ENCODE peak calls at places on chromosome 3, in four cellular contexts. G is HepG2, K is H1, W is GM12878. Q is an unnamed sample. For H3K36me3, the result is how much of the 10 kb centered on the place peaks cover.

GRCh38 chr3:52495096-52495495 is at the start of gene STAB1:
- DNase-seq in W (no peak), K (no peak), G (no peak), Q (no peak)

GRCh38 chr3:50639055-50639494 is 22.1 kb downstream of the MAPKAPK3 start:
- DNase-seq in W (no peak), G (no peak), K (no peak), Q (no peak)

GRCh38 chr3:192802957-192803899 is 75.9 kb upstream of the FGF12 start:
- DNase-seq in G (peak), W (no peak), K (no peak), Q (peak)

GRCh38 chr3:100957407-100958100 is 35.7 kb downstream of the ABI3BP start:
- DNase-seq in K (no peak), W (no peak), G (no peak), Q (no peak)

GRCh38 chr3:134423153-134423552 is 48.9 kb upstream of the AMOTL2 start:
- DNase-seq in W (no peak), G (no peak), K (no peak), Q (no peak)

GRCh38 chr3:149449799-149450198 is 24.7 kb upstream of the TM4SF4 start:
- DNase-seq in G (no peak), W (no peak), K (no peak), Q (peak)

GRCh38 chr3:42032693-42033349 is 58.3 kb upstream of the TRAK1 start:
- DNase-seq in W (no peak), K (no peak), G (peak), Q (no peak)

GRCh38 chr3:141738636-141739363 is 702 bp downstream of the RNF7 start:
- DNase-seq in W (no peak), K (no peak), G (no peak), Q (no peak)

GRCh38 chr3:30098206-30098605 is 508.2 kb upstream of the TGFBR2 start:
- DNase-seq in K (no peak), G (no peak), W (no peak), Q (no peak)

GRCh38 chr3:153829596-153830170 is 291.5 kb upstream of the ARHGEF26 start:
- DNase-seq in K (no peak), G (no peak), W (no peak), Q (no peak)

GRCh38 chr3:49456417-49456816 is 13.7 kb upstream of the DAG1 start:
- DNase-seq in G (no peak), W (no peak), K (no peak), Q (no peak)

GRCh38 chr3:48863122-48863521 is 15.4 kb upstream of the PRKAR2A start:
- DNase-seq in K (no peak), W (no peak), G (no peak), Q (no peak)

GRCh38 chr3:129827765-129828164 is 65.7 kb downstream of the TMCC1 start:
- DNase-seq in K (no peak), W (peak), G (no peak), Q (no peak)

GRCh38 chr3:41329881-41330280 is 130.6 kb downstream of the CTNNB1 start:
- DNase-seq in G (no peak), W (no peak), K (no peak), Q (no peak)

GRCh38 chr3:179806177-179806576 is 153.3 kb downstream of the USP13 start:
- DNase-seq in G (no peak), W (no peak), K (no peak), Q (no peak)

GRCh38 chr3:36763850-36764703 is at the start of gene DCLK3:
- DNase-seq in K (no peak), W (no peak), G (no peak), Q (no peak)

GRCh38 chr3:170488802-170489201 is 70.1 kb downstream of the CLDN11 start:
- DNase-seq in K (no peak), W (no peak), G (peak), Q (no peak)

GRCh38 chr3:115401298-115401697 is 222.0 kb upstream of the GAP43 start:
- DNase-seq in W (no peak), K (no peak), G (no peak), Q (no peak)

GRCh38 chr3:114504941-114505632 is 211.3 kb downstream of the TIGIT start:
- DNase-seq in G (no peak), K (no peak), W (no peak), Q (no peak)

GRCh38 chr3:186458306-186459107 is 85.7 kb downstream of the CRYGS start:
- DNase-seq in K (no peak), G (no peak), W (no peak), Q (no peak)

GRCh38 chr3:197117107-197117506 is 87.5 kb upstream of the MELTF start:
- DNase-seq in W (peak), K (no peak), G (no peak), Q (no peak)

GRCh38 chr3:99789322-99789721 is 28.3 kb upstream of the CMSS1 start:
- DNase-seq in W (no peak), G (peak), K (no peak), Q (no peak)

GRCh38 chr3:129226374-129226773 is 23.0 kb upstream of the COPG1 start:
- DNase-seq in K (no peak), W (no peak), G (no peak), Q (no peak)

GRCh38 chr3:133849346-133849745 is 43.7 kb downstream of the SRPRB start:
- DNase-seq in G (no peak), W (no peak), K (no peak), Q (no peak)

GRCh38 chr3:185205865-185206264 is 48.0 kb downstream of the EHHADH start:
- DNase-seq in K (no peak), W (no peak), G (no peak), Q (no peak)

GRCh38 chr3:16369247-16369646 is 104.2 kb downstream of the OXNAD1 start:
- DNase-seq in K (no peak), W (no peak), G (no peak), Q (no peak)

GRCh38 chr3:58041826-58042324 is 33.7 kb downstream of the FLNB start:
- DNase-seq in W (peak), G (peak), K (no peak), Q (peak)

GRCh38 chr3:10331320-10331719 is 10.4 kb upstream of the SEC13 start:
- DNase-seq in K (no peak), G (no peak), W (no peak), Q (no peak)

GRCh38 chr3:63355809-63356208 is 77.7 kb downstream of the SYNPR start:
- DNase-seq in G (no peak), W (no peak), K (no peak), Q (no peak)

GRCh38 chr3:52998781-52999509 is 46.9 kb downstream of the SFMBT1 start:
- DNase-seq in K (no peak), W (no peak), G (no peak), Q (no peak)

GRCh38 chr3:157126365-157126764 is 33.6 kb downstream of the CCNL1 start:
- DNase-seq in K (no peak), G (no peak), W (no peak), Q (no peak)
- TF ChIP-seq SUZ12 in K (no peak), G (no peak), W (no peak), Q (no peak)

GRCh38 chr3:184165548-184165947 is 9.1 kb upstream of the AP2M1 start:
- DNase-seq in W (no peak), K (no peak), G (no peak), Q (no peak)

GRCh38 chr3:184166671-184167070 is 8.0 kb upstream of the AP2M1 start:
- DNase-seq in W (no peak), K (no peak), G (no peak), Q (no peak)

GRCh38 chr3:184169896-184170875 is 4.5 kb upstream of the AP2M1 start:
- DNase-seq in W (no peak), G (no peak), K (no peak), Q (no peak)

GRCh38 chr3:184167786-184168185 is 6.9 kb upstream of the AP2M1 start:
- DNase-seq in K (no peak), W (no peak), G (no peak), Q (no peak)

GRCh38 chr3:184168363-184169120 is 6.1 kb upstream of the AP2M1 start:
- DNase-seq in W (no peak), G (no peak), K (no peak), Q (no peak)
- H3K36me3 ChIP-seq in W (under half), G (half or more), K (half or more), Q (half or more)

GRCh38 chr3:14921034-14921616 is 26.3 kb upstream of the NR2C2 start:
- DNase-seq in K (peak), W (no peak), G (peak), Q (peak)
- TF ChIP-seq ZNF274 in K (no peak), W (no peak), G (peak), Q (no peak)

DNA sequence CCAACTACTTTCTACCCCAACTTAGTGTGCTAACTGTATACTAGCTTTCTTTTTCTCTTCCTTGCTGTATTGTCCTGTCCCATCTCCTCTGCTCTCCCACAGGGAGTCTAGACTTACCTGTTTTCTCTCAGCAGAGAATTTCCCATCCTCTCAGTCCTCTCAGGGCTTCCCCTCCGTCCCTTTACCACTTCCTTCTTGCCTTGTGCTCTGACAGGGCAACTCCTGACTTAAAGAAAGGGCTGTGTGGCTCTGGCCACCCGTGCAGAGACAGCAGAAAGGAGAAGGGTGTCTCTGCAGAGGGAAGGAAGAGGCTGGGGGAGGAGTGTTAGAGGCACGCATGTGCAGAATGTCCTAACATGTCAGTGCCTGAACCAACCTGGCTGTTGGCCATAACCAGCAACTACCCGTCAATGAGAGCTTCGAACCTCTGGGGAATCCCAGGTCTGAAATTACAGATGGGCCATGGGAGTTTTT is at the start of gene GCSAM:
- DNase-seq in G (no peak), W (peak), K (no peak), Q (no peak)
- TF ChIP-seq SUZ12 in G (no peak), W (no peak), K (no peak), Q (no peak)

GRCh38 chr3:56595956-56596355 is 39.0 kb downstream of the CCDC66 start:
- DNase-seq in G (no peak), W (no peak), K (no peak), Q (no peak)
- H3K36me3 ChIP-seq in G (under half), W (under half), K (under half), Q (under half)